ENCODE peak calls at places on chromosomes 2 and 18, in four cellular contexts. X is GM23338, S is breast epithelium, Q is fibroblast of mammary gland. M is an unnamed sample.

GRCh38 chr2:96698221-96698861 is 41.5 kb downstream of the LMAN2L start:
- DNase-seq in X (no peak), S (no peak), Q (no peak), M (no peak)

GRCh38 chr2:39736593-39736992 is 42.5 kb downstream of the THUMPD2 start:
- DNase-seq in X (no peak), S (peak; percentile 50), Q (peak; percentile 80), M (peak; percentile 93)

GRCh38 chr18:7987284-7987976 is 420.3 kb downstream of the PTPRM start:
- DNase-seq in X (no peak), S (no peak), Q (peak; percentile 89), M (peak; percentile 74)

GRCh38 chr18:35376742-35377695 is at the start of gene ZNF396:
- DNase-seq in X (peak; percentile 94), S (peak; percentile 78), Q (peak; percentile 30), M (peak; percentile 43)

GRCh38 chr2:167689444-167689843 is 558.0 kb downstream of the STK39 start:
- DNase-seq in X (peak; percentile 88), S (no peak), Q (peak; percentile 6), M (no peak)

GRCh38 chr2:236195726-236196125 is 27.5 kb upstream of the GBX2 start:
- DNase-seq in X (no peak), S (no peak), Q (no peak), M (no peak)

GRCh38 chr2:215745316-215745715 is 268.0 kb downstream of the MREG start:
- DNase-seq in X (no peak), S (no peak), Q (no peak), M (no peak)

GRCh38 chr2:238108423-238109201 is 8.5 kb downstream of the ESPNL start:
- DNase-seq in X (peak; percentile 60), S (no peak), Q (no peak), M (no peak)

GRCh38 chr2:150484461-150484931 is 3.0 kb downstream of the RND3 start:
- DNase-seq in X (no peak), S (no peak), Q (no peak), M (peak; percentile 68)

GRCh38 chr18:74116628-74117554 is 30.7 kb downstream of the FBXO15 start:
- DNase-seq in X (peak; percentile 74), S (no peak), Q (peak; percentile 68), M (peak; percentile 72)

GRCh38 chr2:173354601-173355131 is at the start of gene CDCA7:
- DNase-seq in X (peak; percentile 82), S (peak; percentile 49), Q (peak; percentile 49), M (peak; percentile 38)

GRCh38 chr2:15506231-15506819 is 54.8 kb downstream of the NBAS start:
- DNase-seq in X (no peak), S (no peak), Q (peak; percentile 30), M (peak; percentile 22)

GRCh38 chr2:150610670-150611279 is 123.3 kb upstream of the RND3 start:
- DNase-seq in X (peak; percentile 78), S (no peak), Q (peak; percentile 69), M (peak; percentile 62)

GRCh38 chr2:156005531-156005930 is 327.0 kb downstream of the NR4A2 start:
- DNase-seq in X (no peak), S (no peak), Q (no peak), M (no peak)

GRCh38 chr2:200435379-200435778 is 74.5 kb downstream of the KCTD18 start:
- DNase-seq in X (no peak), S (no peak), Q (peak; percentile 68), M (no peak)

GRCh38 chr2:150020221-150020620 is 432.6 kb upstream of the MMADHC start:
- DNase-seq in X (no peak), S (no peak), Q (no peak), M (no peak)

GRCh38 chr2:205660521-205661124 is 21.7 kb upstream of the NRP2 start:
- DNase-seq in X (no peak), S (peak; percentile 50), Q (peak; percentile 97), M (peak; percentile 94)

GRCh38 chr2:10396464-10396863 is 51.7 kb downstream of the ODC1 start:
- DNase-seq in X (no peak), S (no peak), Q (no peak), M (no peak)

GRCh38 chr2:48711343-48711742 is 44.2 kb downstream of the LHCGR start:
- DNase-seq in X (no peak), S (no peak), Q (peak; percentile 40), M (no peak)

GRCh38 chr18:48475635-48476549 is 62.9 kb upstream of the CTIF start:
- DNase-seq in X (peak; percentile 88), S (no peak), Q (peak; percentile 78), M (peak; percentile 91)

GRCh38 chr2:97983698-97984097 is 12.1 kb downstream of the TMEM131 start:
- DNase-seq in X (no peak), S (no peak), Q (no peak), M (no peak)

GRCh38 chr2:236731767-236732580 is 162.3 kb downstream of the ACKR3 start:
- DNase-seq in X (no peak), S (peak; percentile 49), Q (peak; percentile 90), M (peak; percentile 98)

GRCh38 chr2:196068271-196069209 is at the start of gene DNAH7:
- DNase-seq in X (peak; percentile 96), S (peak; percentile 79), Q (peak; percentile 73), M (peak; percentile 86)
- H3K4me3 ChIP-seq in X (peak within 1 kb of the TSS; percentile 74), S (peak within 1 kb of the TSS; percentile 73), Q (peak within 1 kb of the TSS; percentile 85), M (peak within 1 kb of the TSS; percentile 90)

GRCh38 chr18:37405772-37406171 is 159.8 kb downstream of the CELF4 start:
- DNase-seq in X (no peak), S (no peak), Q (no peak), M (no peak)

GRCh38 chr18:37407571-37407970 is 158.0 kb downstream of the CELF4 start:
- DNase-seq in X (no peak), S (no peak), Q (no peak), M (no peak)

GRCh38 chr18:37408676-37409305 is 156.8 kb downstream of the CELF4 start:
- DNase-seq in X (no peak), S (no peak), Q (no peak), M (no peak)

GRCh38 chr18:37412757-37413156 is 152.8 kb downstream of the CELF4 start:
- DNase-seq in X (no peak), S (no peak), Q (no peak), M (no peak)

DNA sequence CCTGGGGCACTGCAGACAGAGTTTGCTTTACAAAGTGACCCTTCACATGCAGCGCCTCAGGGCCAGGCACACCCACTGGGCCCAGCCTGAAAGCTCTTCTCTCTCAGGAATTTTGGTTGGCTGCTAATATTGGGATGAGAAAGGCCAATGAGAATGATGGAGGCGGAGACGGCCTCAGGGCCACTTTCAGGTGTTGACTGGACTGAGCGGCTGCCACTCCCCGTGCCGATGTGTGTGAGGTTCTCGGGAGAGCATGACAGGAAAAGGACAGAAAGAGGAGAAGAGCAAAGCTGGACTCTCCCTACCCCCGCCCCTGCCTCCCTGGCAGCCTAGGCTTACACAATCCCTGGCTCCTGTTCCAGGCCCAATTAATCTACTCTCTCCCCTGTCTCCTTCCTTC is 155.7 kb downstream of the CELF4 start:
- DNase-seq in X (peak; percentile 26), S (no peak), Q (no peak), M (no peak)
- TF ChIP-seq CTCF in X (no peak), S (no peak), Q (no peak), M (no peak)

GRCh38 chr2:130849896-130850787 is 13.4 kb downstream of the ARHGEF4 start:
- DNase-seq in X (no peak), S (no peak), Q (no peak), M (no peak)
- H3K4me3 ChIP-seq in X (no peak overlapping the region), S (no peak overlapping the region), Q (no peak overlapping the region), M (no peak overlapping the region)

DNA sequence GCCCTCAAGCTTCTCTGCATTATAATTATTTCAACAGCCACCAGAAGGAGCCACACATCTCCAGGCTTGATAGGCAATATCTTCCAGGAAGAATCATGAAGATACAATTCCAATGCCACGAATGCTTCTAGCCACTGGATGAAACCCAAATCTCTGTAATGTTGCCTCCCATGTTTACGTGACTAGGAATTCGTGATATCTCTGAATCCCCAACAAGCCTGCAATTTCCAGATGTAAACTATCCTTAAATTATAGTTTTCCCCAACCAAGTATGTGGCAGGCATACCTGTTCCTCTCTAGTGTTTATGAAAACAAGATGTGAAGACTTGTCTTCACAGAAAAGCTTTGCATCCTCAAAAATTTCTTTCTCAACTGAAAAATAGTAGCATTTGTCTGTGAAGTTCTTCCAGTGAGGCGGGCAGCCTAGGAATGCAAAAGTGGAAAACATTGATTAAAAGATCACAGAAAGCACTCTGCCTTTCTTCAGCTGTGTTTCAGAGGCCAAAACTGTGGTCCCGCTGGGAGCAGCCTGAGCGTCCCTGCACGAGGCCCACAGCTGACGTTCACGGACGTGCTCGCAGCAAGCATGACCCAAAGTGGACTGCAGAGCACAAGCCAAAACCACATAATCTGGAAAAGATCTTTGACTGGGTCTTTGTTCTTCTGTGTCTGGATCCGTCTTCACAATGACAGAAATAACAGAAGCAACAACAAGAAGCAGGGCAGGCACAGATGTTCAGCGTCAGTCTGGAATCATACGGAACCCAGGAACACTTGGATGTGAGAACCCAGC is 65.1 kb upstream of the THOC1 start:
- DNase-seq in X (no peak), S (peak; percentile 23), Q (peak; percentile 50), M (peak; percentile 72)
- TF ChIP-seq CTCF in X (no peak), S (no peak), Q (no peak), M (no peak)

DNA sequence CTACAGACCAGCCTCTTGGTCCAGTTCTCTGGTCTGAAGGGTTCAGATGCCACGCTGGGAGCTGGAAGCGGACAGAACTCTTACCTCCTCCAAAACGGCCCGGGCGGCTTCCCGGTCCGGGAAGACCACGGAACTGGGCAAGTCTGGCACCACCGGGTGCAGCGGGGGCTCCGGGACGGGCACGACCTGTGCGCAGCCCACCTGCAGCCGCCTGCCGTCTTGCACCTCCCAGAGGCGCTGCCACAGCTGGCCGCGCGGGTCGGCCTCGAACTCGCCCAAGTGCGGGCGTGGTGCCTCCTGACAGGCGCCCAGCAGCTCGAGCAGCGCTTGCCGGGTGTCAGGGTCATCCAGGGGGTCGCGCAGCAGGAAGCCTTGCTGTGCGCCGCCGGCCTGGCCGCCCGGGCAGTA is 765 bp downstream of the CMPK2 start:
- DNase-seq in X (peak; percentile 21), S (no peak), Q (no peak), M (no peak)
- H3K4me3 ChIP-seq in X (peak overlapping the region; percentile 71), S (peak overlapping the region; percentile 93), Q (no peak overlapping the region), M (peak overlapping the region; percentile 70)

M was measured in fibroblast of the aortic adventitia.